ENCODE peak calls at places on chromosomes 2 and 18, in seven cellular contexts. A is GM13977, J is lower lobe of right lung, D is NB4, R is fibroblast of mammary gland, H is GM10248, X is MM.1S. C is an unnamed sample.
A peak's percentile ranks its signal among the peaks of the same experiment; 100 is the strongest.

GRCh38 chr2:143264851-143265250 is 135.6 kb downstream of the ARHGAP15 start:
- DNase-seq in A (no peak), J (no peak), D (no peak), R (peak; percentile 91), H (no peak), X (no peak), C (no peak)

GRCh38 chr18:24112464-24112863 is 26.4 kb upstream of the CABYR start:
- DNase-seq in A (no peak), J (no peak), D (no peak), R (no peak), H (no peak), X (no peak), C (no peak)

GRCh38 chr2:121348128-121348740 is 63.2 kb upstream of the TFCP2L1 start:
- DNase-seq in A (no peak), J (no peak), D (no peak), R (no peak), H (no peak), X (no peak), C (no peak)

GRCh38 chr2:121382744-121383143 is 97.7 kb upstream of the TFCP2L1 start:
- DNase-seq in A (no peak), J (no peak), D (no peak), R (no peak), H (no peak), X (no peak), C (no peak)

GRCh38 chr2:148990968-148991367 is 47.5 kb upstream of the LYPD6B start:
- DNase-seq in A (no peak), J (no peak), D (no peak), R (no peak), H (no peak), X (no peak), C (no peak)

GRCh38 chr2:55057474-55057873 is 7.2 kb upstream of the RTN4 start:
- DNase-seq in A (no peak), J (no peak), D (no peak), R (no peak), H (no peak), X (no peak), C (no peak)

GRCh38 chr2:44691174-44691785 is 250.2 kb upstream of the SIX3 start:
- DNase-seq in A (no peak), J (no peak), D (no peak), R (no peak), H (no peak), X (no peak), C (no peak)

GRCh38 chr18:22813648-22814328 is 119.3 kb upstream of the RBBP8 start:
- DNase-seq in A (peak; percentile 33), J (no peak), D (peak; percentile 67), R (peak; percentile 54), H (peak; percentile 34), X (peak; percentile 62), C (no peak)

GRCh38 chr2:230411484-230412368 is 4.3 kb upstream of the SP100 start:
- DNase-seq in A (peak; percentile 79), J (peak; percentile 76), D (peak; percentile 75), R (peak; percentile 45), H (peak; percentile 83), X (peak; percentile 89), C (no peak)

GRCh38 chr2:232897971-232898408 is 27.9 kb downstream of the SNORC start:
- DNase-seq in A (no peak), J (no peak), D (no peak), R (no peak), H (no peak), X (no peak), C (no peak)

GRCh38 chr2:143551946-143552655 is 422.9 kb downstream of the ARHGAP15 start:
- DNase-seq in A (no peak), J (no peak), D (no peak), R (no peak), H (no peak), X (no peak), C (no peak)

GRCh38 chr2:202491514-202491913 is 115.4 kb downstream of the BMPR2 start:
- DNase-seq in A (no peak), J (no peak), D (no peak), R (no peak), H (no peak), X (no peak), C (no peak)

GRCh38 chr18:23970161-23971153 is 44.1 kb upstream of the TTC39C start:
- DNase-seq in A (no peak), J (no peak), D (no peak), R (no peak), H (no peak), X (no peak), C (peak; percentile 79)

GRCh38 chr2:86598966-86599365 is 24.7 kb downstream of the RNF103 start:
- DNase-seq in A (no peak), J (no peak), D (no peak), R (no peak), H (no peak), X (no peak), C (no peak)

GRCh38 chr2:161625314-161625919 is 1.2 kb downstream of the SLC4A10 start:
- DNase-seq in A (no peak), J (no peak), D (no peak), R (no peak), H (no peak), X (no peak), C (no peak)

GRCh38 chr2:39094717-39095363 is 26.0 kb downstream of the SOS1 start:
- DNase-seq in A (peak; percentile 59), J (no peak), D (peak; percentile 53), R (peak; percentile 65), H (peak; percentile 53), X (peak; percentile 91), C (no peak)

GRCh38 chr2:65471409-65471808 is 39.0 kb upstream of the SPRED2 start:
- DNase-seq in A (no peak), J (no peak), D (no peak), R (no peak), H (no peak), X (no peak), C (no peak)

GRCh38 chr2:73156539-73157124 is 43.9 kb upstream of the RAB11FIP5 start:
- DNase-seq in A (peak; percentile 43), J (peak; percentile 60), D (peak; percentile 67), R (peak; percentile 61), H (peak; percentile 38), X (peak; percentile 31), C (no peak)

GRCh38 chr2:217913415-217913814 is 89.4 kb downstream of the TNS1 start:
- DNase-seq in A (no peak), J (no peak), D (no peak), R (no peak), H (no peak), X (no peak), C (no peak)

GRCh38 chr2:68974251-68974650 is at the start of gene GKN1:
- DNase-seq in A (no peak), J (no peak), D (no peak), R (peak; percentile 11), H (no peak), X (no peak), C (no peak)

GRCh38 chr2:68975844-68976243 is 1.4 kb downstream of the GKN1 start:
- DNase-seq in A (no peak), J (no peak), D (no peak), R (no peak), H (no peak), X (no peak), C (no peak)

GRCh38 chr2:68977453-68977852 is 3.0 kb downstream of the GKN1 start:
- DNase-seq in A (no peak), J (no peak), D (no peak), R (no peak), H (no peak), X (no peak), C (no peak)

GRCh38 chr2:68978098-68978497 is 3.7 kb downstream of the GKN1 start:
- DNase-seq in A (no peak), J (no peak), D (no peak), R (no peak), H (no peak), X (no peak), C (no peak)

DNA sequence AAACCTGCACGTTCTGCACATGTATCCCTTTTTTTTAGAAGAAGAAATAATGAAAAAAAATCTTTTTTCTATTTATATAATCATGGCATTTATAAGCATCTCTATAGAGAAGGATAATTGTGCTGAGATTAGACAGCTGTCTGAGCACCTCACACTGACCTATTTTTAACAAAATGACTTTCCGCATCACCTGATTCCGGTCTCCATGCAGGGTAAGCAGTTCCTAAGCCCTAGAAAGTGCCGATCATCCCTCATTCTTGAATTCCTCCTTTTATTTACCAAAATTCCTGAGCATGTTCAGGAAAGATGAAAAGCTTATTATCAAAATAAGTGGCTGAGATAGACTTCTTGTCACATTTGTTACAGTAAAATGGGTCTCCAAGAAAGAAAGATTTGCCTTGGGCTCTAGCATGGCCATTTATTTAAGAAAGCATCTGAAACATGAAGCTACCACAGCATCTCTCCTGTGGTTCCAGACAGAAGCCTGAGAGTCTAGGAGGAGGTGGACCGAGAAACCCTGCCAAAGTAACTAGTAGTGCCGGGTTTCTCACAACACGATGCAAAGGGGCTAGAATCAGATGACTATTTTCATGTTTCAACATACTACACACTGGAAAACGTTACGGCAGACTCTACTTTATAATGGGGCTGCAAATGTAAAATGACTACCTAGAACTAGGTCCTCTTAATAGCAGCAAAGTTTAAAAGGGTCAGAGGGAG is 670 bp downstream of the GKN1 start:
- DNase-seq in A (no peak), J (no peak), D (no peak), R (peak; percentile 11), H (no peak), X (no peak), C (no peak)
- TF ChIP-seq CTCF in A (no peak), J (no peak), D (no peak), R (no peak), H (no peak), X (no peak), C (no peak)

GRCh38 chr2:153770359-153770991 is 101.2 kb upstream of the GALNT13 start:
- DNase-seq in A (no peak), J (no peak), D (peak; percentile 31), R (peak; percentile 1), H (no peak), X (no peak), C (no peak)
- TF ChIP-seq CTCF in A (no peak), J (no peak), D (peak; percentile 43), R (peak; percentile 13), H (no peak), X (peak; percentile 29), C (no peak)

GRCh38 chr18:35343936-35344735 is at the start of gene ZNF24:
- DNase-seq in A (peak; percentile 92), J (peak; percentile 98), D (peak; percentile 92), R (peak; percentile 85), H (peak; percentile 97), X (peak; percentile 96), C (peak; percentile 88)
- TF ChIP-seq CTCF in A (no peak), J (no peak), D (no peak), R (no peak), H (no peak), X (no peak), C (no peak)

DNA sequence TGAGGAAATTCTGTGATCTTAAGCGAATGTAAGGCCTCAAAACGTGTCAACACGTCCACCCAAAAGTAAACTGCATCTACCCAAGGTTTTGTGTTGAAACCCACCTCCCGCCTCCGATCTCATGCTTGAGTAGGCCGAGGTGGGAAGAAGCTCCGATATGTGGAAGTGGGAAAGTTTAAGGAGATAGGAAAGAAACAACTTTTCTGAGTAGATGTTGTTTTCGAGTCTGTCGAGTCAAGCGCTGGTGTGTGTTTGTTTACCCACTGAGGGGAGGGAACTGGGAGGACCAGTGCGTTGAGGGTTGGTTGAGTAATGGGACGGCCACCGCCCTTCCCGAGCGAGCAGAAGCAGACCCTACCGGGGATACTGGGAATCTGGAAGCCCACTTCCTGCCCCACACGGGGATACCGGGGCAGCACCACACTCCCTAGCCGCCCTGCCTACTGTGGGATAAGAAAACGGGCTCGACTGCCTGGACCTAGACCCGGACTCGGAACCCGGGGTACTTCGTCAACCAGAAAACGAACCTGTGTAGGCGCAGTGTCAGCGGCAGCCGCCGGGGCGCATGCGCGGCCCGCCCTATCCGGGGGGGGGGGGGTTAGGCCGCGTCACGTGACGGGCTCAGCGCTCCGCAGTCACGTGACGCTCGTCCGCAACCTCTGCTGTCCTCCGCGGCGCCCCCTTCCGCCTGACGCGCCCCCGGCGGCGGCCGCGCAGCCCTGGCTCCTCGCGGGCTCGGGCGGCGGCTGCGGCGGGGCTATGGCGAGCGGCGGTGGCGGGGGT is at the start of gene RETREG2:
- DNase-seq in A (peak; percentile 99), J (peak; percentile 90), D (peak; percentile 95), R (peak; percentile 92), H (peak; percentile 98), X (peak; percentile 92), C (peak; percentile 61)
- TF ChIP-seq CTCF in A (peak; percentile 64), J (peak; percentile 49), D (no peak), R (no peak), H (peak; percentile 71), X (no peak), C (no peak)